ENCODE peak calls at places on chromosomes 13 and 19, in four cellular contexts. A is pancreas; V is neural progenitor cell; P is CD4-positive, alpha-beta T cell. R is an unnamed sample. For H3K27me3, the result is how much of the 10 kb centered on the place peaks cover.

GRCh38 chr13:30711837-30712236 is 23.5 kb upstream of the ALOX5AP start:
- DNase-seq in A (no peak), V (no peak), P (no peak), R (no peak)

GRCh38 chr19:30567535-30568232 is 195.5 kb downstream of the ZNF536 start:
- DNase-seq in A (no peak), V (no peak), P (no peak), R (no peak)

GRCh38 chr19:29672319-29672932 is 7.2 kb downstream of the PLEKHF1 start:
- DNase-seq in A (no peak), V (no peak), P (no peak), R (no peak)

GRCh38 chr19:10780368-10780767 is 55.6 kb downstream of the TMED1 start:
- DNase-seq in A (no peak), V (no peak), P (no peak), R (no peak)

GRCh38 chr19:44661205-44661604 is 10.1 kb upstream of the CEACAM19 start:
- DNase-seq in A (no peak), V (no peak), P (no peak), R (no peak)

GRCh38 chr19:44757735-44758505 is 9.4 kb downstream of the BCL3 start:
- DNase-seq in A (peak), V (peak), P (no peak), R (no peak)

GRCh38 chr13:97043302-97043701 is 49.0 kb upstream of the OXGR1 start:
- DNase-seq in A (no peak), V (no peak), P (no peak), R (no peak)

GRCh38 chr19:10803252-10803651 is 32.8 kb downstream of the TMED1 start:
- DNase-seq in A (no peak), V (no peak), P (no peak), R (no peak)

GRCh38 chr13:30972888-30973377 is 40.5 kb downstream of the TEX26 start:
- DNase-seq in A (no peak), V (no peak), P (no peak), R (no peak)

GRCh38 chr13:78593652-78594494 is 9.5 kb downstream of the POU4F1 start:
- DNase-seq in A (no peak), V (peak), P (no peak), R (no peak)

GRCh38 chr13:106415427-106415826 is 120.0 kb downstream of the EFNB2 start:
- DNase-seq in A (no peak), V (no peak), P (no peak), R (no peak)

GRCh38 chr19:11421607-11422098 is 2.5 kb upstream of the RGL3 start:
- DNase-seq in A (peak), V (peak), P (no peak), R (no peak)

GRCh38 chr19:56966225-56966696 is 125.7 kb upstream of the PEG3 start:
- DNase-seq in A (no peak), V (no peak), P (no peak), R (no peak)

GRCh38 chr13:46334008-46334407 is 53.0 kb downstream of the RUBCNL start:
- DNase-seq in A (no peak), V (no peak), P (no peak), R (no peak)

GRCh38 chr13:44212633-44213387 is 160.8 kb upstream of the SERP2 start:
- DNase-seq in A (no peak), V (no peak), P (no peak), R (no peak)

GRCh38 chr13:41241626-41242025 is 21.8 kb downstream of the MTRF1 start:
- DNase-seq in A (no peak), V (no peak), P (no peak), R (no peak)

GRCh38 chr13:100815476-100816046 is 141.0 kb upstream of the TMTC4 start:
- DNase-seq in A (no peak), V (no peak), P (no peak), R (no peak)

GRCh38 chr13:50812242-50812641 is 31.2 kb downstream of the DLEU7 start:
- DNase-seq in A (no peak), V (no peak), P (no peak), R (peak)

GRCh38 chr13:95564091-95564490 is 11.6 kb downstream of the CLDN10 start:
- DNase-seq in A (no peak), V (no peak), P (no peak), R (no peak)

GRCh38 chr13:27442071-27442647 is 8.2 kb downstream of the MTIF3 start:
- DNase-seq in A (no peak), V (no peak), P (peak), R (peak)

GRCh38 chr19:2270157-2270571 is 11.8 kb downstream of the PEAK3 start:
- DNase-seq in A (peak), V (peak), P (no peak), R (peak)

GRCh38 chr13:112186091-112186490 is 119.1 kb downstream of the SOX1 start:
- DNase-seq in A (no peak), V (no peak), P (no peak), R (peak)

GRCh38 chr13:112184851-112185371 is 118.0 kb downstream of the SOX1 start:
- DNase-seq in A (no peak), V (no peak), P (no peak), R (no peak)

GRCh38 chr13:112187527-112188297 is 120.8 kb downstream of the SOX1 start:
- DNase-seq in A (no peak), V (no peak), P (no peak), R (no peak)

GRCh38 chr13:112185466-112185865 is 118.5 kb downstream of the SOX1 start:
- DNase-seq in A (no peak), V (no peak), P (no peak), R (no peak)

GRCh38 chr13:112188298-112188610 is 121.3 kb downstream of the SOX1 start:
- DNase-seq in A (no peak), V (no peak), P (no peak), R (no peak)
- H3K27me3 ChIP-seq in A (under half), V (under half), P (under half), R (under half)

GRCh38 chr19:41997851-41998229 is 3.8 kb upstream of the ATP1A3 start:
- DNase-seq in A (no peak), V (no peak), P (no peak), R (no peak)

GRCh38 chr19:41999071-41999877 is 5.2 kb upstream of the ATP1A3 start:
- DNase-seq in A (no peak), V (peak), P (no peak), R (no peak)

GRCh38 chr19:41995959-41996797 is 2.1 kb upstream of the ATP1A3 start:
- DNase-seq in A (no peak), V (peak), P (no peak), R (peak)

GRCh38 chr19:41998246-41999020 is 4.4 kb upstream of the ATP1A3 start:
- DNase-seq in A (no peak), V (peak), P (no peak), R (no peak)

DNA sequence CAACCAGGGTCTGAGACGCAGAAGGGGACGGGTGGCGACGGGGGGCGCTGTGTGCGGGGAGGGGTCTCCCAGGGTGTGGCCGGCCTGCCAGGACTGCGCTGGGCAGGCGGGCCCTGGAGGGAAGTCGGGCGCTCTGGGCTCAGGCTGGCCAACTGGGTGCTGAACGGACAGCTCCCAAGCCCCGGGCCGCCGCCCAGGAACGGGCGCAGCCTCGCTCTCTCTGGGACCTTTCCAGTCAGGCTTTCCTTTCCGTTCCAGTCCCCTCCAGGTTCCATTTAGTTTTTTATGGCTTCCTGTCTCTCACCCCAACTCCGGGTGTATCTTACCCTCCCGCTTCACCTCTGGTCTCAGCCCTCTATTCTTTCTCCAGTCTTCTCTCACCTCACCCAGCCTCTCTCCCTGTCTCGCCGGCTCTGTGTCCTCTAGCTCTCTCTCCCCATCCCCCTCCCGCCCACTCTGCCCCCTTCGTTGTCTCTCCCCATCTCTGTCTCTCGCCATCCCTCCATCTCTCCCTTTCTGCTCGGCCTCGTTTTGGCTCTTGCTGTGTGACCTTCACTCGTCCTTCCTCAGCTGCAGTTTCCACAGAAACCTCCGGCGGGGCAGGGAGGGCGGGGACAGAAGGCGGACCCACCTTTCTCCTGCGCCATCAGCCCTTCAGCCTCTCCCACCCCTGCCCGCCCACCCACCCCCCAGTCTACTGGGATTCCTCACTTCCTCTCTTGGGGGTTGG is 3.3 kb upstream of the ATP1A3 start:
- DNase-seq in A (peak), V (peak), P (no peak), R (peak)
- H3K27me3 ChIP-seq in A (under half), V (half or more), P (half or more), R (under half)

GRCh38 chr19:33335446-33335845 is 33.1 kb upstream of the CEBPA start:
- DNase-seq in A (no peak), V (no peak), P (no peak), R (no peak)

GRCh38 chr19:33344210-33344609 is 29.3 kb upstream of the CEBPG start:
- DNase-seq in A (no peak), V (peak), P (no peak), R (no peak)

GRCh38 chr19:33340991-33341390 is 32.5 kb upstream of the CEBPG start:
- DNase-seq in A (no peak), V (no peak), P (no peak), R (no peak)

GRCh38 chr19:33339016-33339749 is 34.3 kb upstream of the CEBPG start:
- DNase-seq in A (no peak), V (no peak), P (no peak), R (no peak)

GRCh38 chr19:33339750-33340029 is 33.8 kb upstream of the CEBPG start:
- DNase-seq in A (no peak), V (no peak), P (no peak), R (no peak)
- H3K27me3 ChIP-seq in A (under half), V (under half), P (under half), R (under half)

GRCh38 chr13:111387026-111387871 is 66.8 kb downstream of the TEX29 start:
- DNase-seq in A (no peak), V (no peak), P (no peak), R (no peak)

GRCh38 chr13:111390522-111391270 is 70.3 kb downstream of the TEX29 start:
- DNase-seq in A (no peak), V (no peak), P (no peak), R (no peak)

GRCh38 chr13:111388851-111389500 is 68.5 kb downstream of the TEX29 start:
- DNase-seq in A (no peak), V (no peak), P (peak), R (no peak)

GRCh38 chr13:111389621-111390521 is 69.4 kb downstream of the TEX29 start:
- DNase-seq in A (no peak), V (no peak), P (no peak), R (no peak)

DNA sequence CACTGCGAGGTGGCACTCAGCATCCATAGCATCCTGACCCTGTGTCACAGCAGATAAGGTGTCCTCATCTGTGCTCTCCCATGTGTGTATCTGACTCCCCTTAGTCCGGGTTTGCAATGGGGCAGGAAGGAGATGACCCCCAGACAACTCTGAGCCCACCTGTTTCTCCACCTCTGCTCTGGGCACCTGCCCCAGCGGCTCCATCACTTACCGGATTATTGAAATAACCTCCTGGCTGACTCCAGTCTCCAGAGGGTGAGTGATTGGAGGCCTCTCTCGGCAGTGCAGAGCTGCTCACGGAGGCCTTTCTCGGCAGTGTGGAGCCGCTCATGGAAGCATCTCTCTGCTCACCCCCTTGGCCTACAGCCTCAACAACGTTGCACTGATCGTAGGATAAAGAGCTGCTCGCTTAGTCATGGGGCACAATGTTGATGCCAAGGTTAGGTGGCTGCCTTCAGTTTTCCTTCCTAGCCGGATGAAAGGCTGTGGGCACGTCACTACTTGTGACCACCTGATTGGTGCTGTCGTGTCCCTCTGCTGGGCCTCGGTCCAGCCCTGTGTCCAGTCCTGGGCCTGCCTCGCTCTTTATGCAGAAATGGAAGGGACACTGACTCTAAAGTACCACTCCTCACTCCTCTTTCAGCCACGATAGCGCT is 67.6 kb downstream of the TEX29 start:
- DNase-seq in A (no peak), V (no peak), P (no peak), R (no peak)
- H3K27me3 ChIP-seq in A (under half), V (under half), P (under half), R (under half)

DNA sequence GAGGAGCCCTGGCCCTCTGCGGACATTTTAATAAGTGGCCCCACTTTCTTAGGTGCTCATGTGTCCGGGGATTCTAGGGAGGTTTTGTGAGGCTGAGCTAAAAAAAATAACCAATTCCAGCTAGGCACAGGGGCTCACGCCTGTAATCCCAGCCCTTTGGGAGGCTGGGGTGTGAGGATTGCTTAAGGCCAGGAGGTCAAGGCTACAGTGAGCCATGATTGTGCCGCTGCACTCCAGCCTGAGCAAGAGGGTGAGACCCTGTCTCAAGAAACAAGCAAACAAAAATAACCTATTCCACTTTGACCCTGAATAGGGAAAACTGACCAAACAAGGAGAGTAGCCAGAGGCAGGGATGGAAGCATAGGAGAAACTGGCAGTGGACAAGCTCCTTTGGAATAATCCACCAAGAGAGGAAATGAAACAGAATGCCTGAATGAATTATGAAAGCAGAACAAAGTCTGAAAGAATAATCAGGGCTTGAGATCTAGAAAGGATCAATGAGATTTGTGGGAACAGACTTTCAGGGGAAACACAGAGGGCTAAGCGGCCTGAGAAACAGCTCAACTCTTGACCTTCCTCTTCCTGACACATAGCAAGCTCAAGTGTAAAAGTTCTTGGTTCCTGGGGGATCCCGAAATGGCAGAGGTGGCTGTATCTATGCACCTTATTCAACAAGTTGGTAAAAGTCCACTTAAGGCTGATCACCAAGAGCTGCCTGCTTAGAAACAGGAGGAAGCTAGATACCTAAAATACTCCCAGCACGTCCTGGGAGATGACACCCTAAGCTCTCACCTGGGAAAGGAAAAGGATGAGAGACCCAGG is 30.1 kb upstream of the FFAR2 start:
- DNase-seq in A (no peak), V (no peak), P (no peak), R (no peak)
- H3K27me3 ChIP-seq in A (under half), V (under half), P (under half), R (under half)

GRCh38 chr19:58093071-58093470 is 5.0 kb downstream of the ZSCAN18 start:
- DNase-seq in A (no peak), V (no peak), P (no peak), R (no peak)
- H3K27me3 ChIP-seq in A (under half), V (under half), P (under half), R (under half)

GRCh38 chr19:15468675-15469512 is 4.5 kb upstream of the RASAL3 start:
- DNase-seq in A (no peak), V (no peak), P (no peak), R (no peak)

GRCh38 chr19:15467734-15468214 is 3.4 kb upstream of the RASAL3 start:
- DNase-seq in A (no peak), V (no peak), P (no peak), R (no peak)

GRCh38 chr19:15464394-15465385 is at the start of gene RASAL3:
- DNase-seq in A (no peak), V (no peak), P (peak), R (peak)

GRCh38 chr19:15469513-15470297 is 5.4 kb upstream of the RASAL3 start:
- DNase-seq in A (no peak), V (peak), P (no peak), R (no peak)

DNA sequence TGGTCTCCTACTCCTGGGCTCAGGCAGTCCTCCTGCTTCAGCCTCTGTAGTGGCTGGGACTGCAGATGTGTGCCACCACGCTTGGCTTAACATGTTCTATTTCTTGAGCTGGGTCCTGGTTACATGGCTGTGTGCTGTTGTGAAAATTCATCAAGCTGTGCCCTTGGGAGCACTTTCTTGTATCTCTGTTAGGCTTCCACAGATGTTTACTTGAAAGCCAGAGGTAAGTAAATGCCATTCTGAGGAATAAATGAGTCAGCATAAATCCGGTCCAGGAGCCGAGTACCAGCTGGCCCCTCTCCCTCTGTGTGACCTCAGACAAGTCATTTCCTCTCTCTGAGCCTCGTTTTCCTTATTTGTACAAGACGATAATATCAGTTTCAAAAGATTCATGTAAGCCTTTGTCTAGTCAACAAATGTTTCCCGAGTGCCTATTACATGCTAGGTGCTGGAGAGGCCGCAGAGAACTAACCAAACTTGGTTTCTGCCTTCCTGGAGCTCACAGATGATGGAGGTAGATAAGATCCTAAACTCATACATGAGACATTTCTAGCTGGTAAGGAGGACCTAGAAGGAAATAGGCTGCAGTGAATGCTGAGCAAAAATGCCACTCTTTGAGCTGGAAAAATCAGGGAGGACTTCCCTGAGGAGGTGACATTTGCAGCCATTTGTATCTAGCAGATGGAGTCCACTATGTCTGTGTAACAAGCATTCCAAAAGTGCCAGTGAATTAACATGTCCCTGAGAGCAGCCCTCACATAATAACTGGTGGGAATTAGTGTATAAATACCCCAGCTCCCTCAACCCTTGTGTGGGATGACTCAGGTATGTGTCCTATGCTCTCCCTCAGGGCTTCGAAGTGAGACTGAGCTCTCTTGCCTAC is 2.7 kb upstream of the RASAL3 start:
- DNase-seq in A (no peak), V (no peak), P (peak), R (peak)
- H3K27me3 ChIP-seq in A (under half), V (half or more), P (under half), R (under half)

DNA sequence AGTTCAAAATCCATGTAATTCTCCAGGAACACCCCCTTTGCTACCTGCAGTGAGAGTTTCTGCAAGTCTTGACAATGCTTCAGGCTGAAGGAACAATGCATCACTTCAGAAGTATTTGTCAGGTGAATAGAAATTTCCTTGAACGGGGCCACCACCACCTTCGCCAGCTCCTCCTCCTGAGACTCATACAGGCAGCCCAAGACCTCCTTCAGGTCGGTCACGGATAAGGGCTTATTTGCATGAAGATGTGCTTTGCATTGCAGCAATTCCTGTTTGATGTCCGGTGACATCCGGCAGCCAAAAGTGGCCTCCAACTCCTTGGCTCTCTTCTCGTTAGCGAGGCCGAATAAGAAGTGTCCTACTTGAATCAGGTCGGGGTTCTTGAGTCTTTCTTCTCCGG is 8.4 kb downstream of the NLRP7 start:
- DNase-seq in A (no peak), V (no peak), P (no peak), R (no peak)
- H3K27me3 ChIP-seq in A (under half), V (under half), P (under half), R (under half)

GRCh38 chr19:40906512-40906911 is 24.5 kb upstream of the CYP2A7 start:
- DNase-seq in A (no peak), V (no peak), P (no peak), R (no peak)
- H3K27me3 ChIP-seq in A (under half), V (under half), P (under half), R (under half)